ENCODE peak calls at places on chromosome 9, in five cellular contexts. P is fibroblast of gingiva, W is activated T-cell treated with anti-CD3 and anti-CD28 coated beads for 1 hour, Q is sciatic nerve, E is G401. R is an unnamed sample.

GRCh38 chr9:3498691-3499090 is 27.1 kb downstream of the RFX3 start:
- DNase-seq in P (peak; percentile 12), W (no peak), Q (no peak), E (no peak), R (no peak)

GRCh38 chr9:131121346-131121745 is 4.0 kb upstream of the NUP214 start:
- DNase-seq in P (no peak), W (no peak), Q (no peak), E (no peak), R (no peak)

GRCh38 chr9:134679616-134680392 is 38.2 kb downstream of the COL5A1 start:
- DNase-seq in P (no peak), W (no peak), Q (no peak), E (no peak), R (no peak)

GRCh38 chr9:89637787-89638186 is 33.0 kb downstream of the GADD45G start:
- DNase-seq in P (no peak), W (no peak), Q (no peak), E (no peak), R (no peak)

GRCh38 chr9:136324501-136325300 is 2.6 kb upstream of the GPSM1 start:
- DNase-seq in P (no peak), W (no peak), Q (no peak), E (no peak), R (peak; percentile 77)

GRCh38 chr9:134605351-134605968 is 36.1 kb upstream of the COL5A1 start:
- DNase-seq in P (no peak), W (no peak), Q (no peak), E (no peak), R (no peak)

GRCh38 chr9:92781902-92782301 is 17.3 kb upstream of the BICD2 start:
- DNase-seq in P (no peak), W (no peak), Q (no peak), E (no peak), R (no peak)

GRCh38 chr9:98861881-98862501 is 54.5 kb downstream of the GALNT12 start:
- DNase-seq in P (peak; percentile 99), W (no peak), Q (no peak), E (no peak), R (no peak)

R was measured in lower lobe of right lung.